ENCODE peak calls at places on chromosomes 5 and 9, in ten cellular contexts. One of them, this sample, is unnamed.

GRCh38 chr5:12204761-12205160 is 300.5 kb upstream of the CTNND2 start:
- DNase-seq in WERI-Rb-1: no peak
- DNase-seq in tibial artery: no peak
- DNase-seq in CD8-positive, alpha-beta T cell: no peak
- DNase-seq in K562: no peak
- DNase-seq in left lung: no peak
- DNase-seq in left ventricle myocardium inferior: no peak
- DNase-seq in psoas muscle: no peak
- DNase-seq in HCT116: no peak
- DNase-seq in right lobe of liver: no peak
- DNase-seq in this sample: peak

GRCh38 chr5:175816348-175816747 is 55.0 kb upstream of the CPLX2 start:
- DNase-seq in tibial artery: no peak
- DNase-seq in left ventricle myocardium inferior: no peak
- DNase-seq in WERI-Rb-1: peak
- DNase-seq in psoas muscle: no peak
- DNase-seq in left lung: no peak
- DNase-seq in HCT116: peak
- DNase-seq in K562: peak
- DNase-seq in CD8-positive, alpha-beta T cell: no peak
- DNase-seq in right lobe of liver: no peak
- DNase-seq in this sample: no peak

GRCh38 chr5:139486201-139486600 is 3.6 kb upstream of the STING1 start:
- DNase-seq in left ventricle myocardium inferior: no peak
- DNase-seq in left lung: no peak
- DNase-seq in right lobe of liver: no peak
- DNase-seq in tibial artery: no peak
- DNase-seq in HCT116: no peak
- DNase-seq in psoas muscle: no peak
- DNase-seq in K562: peak
- DNase-seq in CD8-positive, alpha-beta T cell: no peak
- DNase-seq in WERI-Rb-1: peak
- DNase-seq in this sample: no peak

GRCh38 chr9:14269911-14270310 is 44.0 kb downstream of the NFIB start:
- DNase-seq in K562: no peak
- DNase-seq in psoas muscle: no peak
- DNase-seq in left ventricle myocardium inferior: no peak
- DNase-seq in right lobe of liver: no peak
- DNase-seq in CD8-positive, alpha-beta T cell: no peak
- DNase-seq in WERI-Rb-1: no peak
- DNase-seq in tibial artery: no peak
- DNase-seq in HCT116: no peak
- DNase-seq in left lung: no peak
- DNase-seq in this sample: no peak

GRCh38 chr5:132049093-132049492 is 11.4 kb upstream of the IL3 start:
- DNase-seq in right lobe of liver: no peak
- DNase-seq in WERI-Rb-1: no peak
- DNase-seq in CD8-positive, alpha-beta T cell: no peak
- DNase-seq in left ventricle myocardium inferior: no peak
- DNase-seq in tibial artery: no peak
- DNase-seq in psoas muscle: no peak
- DNase-seq in HCT116: no peak
- DNase-seq in K562: no peak
- DNase-seq in left lung: no peak
- DNase-seq in this sample: no peak

GRCh38 chr5:108650997-108651396 is 96.7 kb upstream of the FER start:
- DNase-seq in HCT116: no peak
- DNase-seq in CD8-positive, alpha-beta T cell: no peak
- DNase-seq in K562: no peak
- DNase-seq in left lung: no peak
- DNase-seq in right lobe of liver: no peak
- DNase-seq in left ventricle myocardium inferior: no peak
- DNase-seq in psoas muscle: no peak
- DNase-seq in tibial artery: no peak
- DNase-seq in WERI-Rb-1: no peak
- DNase-seq in this sample: no peak

GRCh38 chr9:105146677-105147076 is 97.8 kb upstream of the SLC44A1 start:
- DNase-seq in left ventricle myocardium inferior: no peak
- DNase-seq in CD8-positive, alpha-beta T cell: no peak
- DNase-seq in psoas muscle: no peak
- DNase-seq in HCT116: no peak
- DNase-seq in K562: no peak
- DNase-seq in WERI-Rb-1: no peak
- DNase-seq in tibial artery: no peak
- DNase-seq in right lobe of liver: no peak
- DNase-seq in left lung: no peak
- DNase-seq in this sample: no peak

GRCh38 chr9:124126571-124127289 is 115.2 kb downstream of the LHX2 start:
- DNase-seq in tibial artery: peak
- DNase-seq in HCT116: peak
- DNase-seq in WERI-Rb-1: peak
- DNase-seq in psoas muscle: peak
- DNase-seq in right lobe of liver: peak
- DNase-seq in CD8-positive, alpha-beta T cell: peak
- DNase-seq in left lung: peak
- DNase-seq in K562: peak
- DNase-seq in left ventricle myocardium inferior: peak
- DNase-seq in this sample: peak

GRCh38 chr9:114029311-114030170 is 48.6 kb downstream of the AMBP start:
- DNase-seq in HCT116: no peak
- DNase-seq in CD8-positive, alpha-beta T cell: no peak
- DNase-seq in right lobe of liver: no peak
- DNase-seq in tibial artery: no peak
- DNase-seq in K562: no peak
- DNase-seq in psoas muscle: no peak
- DNase-seq in left ventricle myocardium inferior: no peak
- DNase-seq in left lung: no peak
- DNase-seq in WERI-Rb-1: no peak
- DNase-seq in this sample: no peak

GRCh38 chr9:129740174-129740573 is 12.7 kb downstream of the PTGES start:
- DNase-seq in left lung: no peak
- DNase-seq in HCT116: no peak
- DNase-seq in psoas muscle: no peak
- DNase-seq in WERI-Rb-1: no peak
- DNase-seq in tibial artery: no peak
- DNase-seq in K562: no peak
- DNase-seq in right lobe of liver: no peak
- DNase-seq in CD8-positive, alpha-beta T cell: no peak
- DNase-seq in left ventricle myocardium inferior: no peak
- DNase-seq in this sample: no peak

GRCh38 chr9:37218800-37219425 is 98.5 kb downstream of the ZCCHC7 start:
- DNase-seq in psoas muscle: no peak
- DNase-seq in right lobe of liver: no peak
- DNase-seq in WERI-Rb-1: no peak
- DNase-seq in left lung: no peak
- DNase-seq in K562: no peak
- DNase-seq in HCT116: no peak
- DNase-seq in left ventricle myocardium inferior: no peak
- DNase-seq in tibial artery: no peak
- DNase-seq in CD8-positive, alpha-beta T cell: no peak
- DNase-seq in this sample: peak

GRCh38 chr9:109319072-109319630 is 1.7 kb downstream of the EPB41L4B start:
- DNase-seq in psoas muscle: no peak
- DNase-seq in right lobe of liver: peak
- DNase-seq in CD8-positive, alpha-beta T cell: no peak
- DNase-seq in left ventricle myocardium inferior: no peak
- DNase-seq in HCT116: no peak
- DNase-seq in tibial artery: no peak
- DNase-seq in K562: no peak
- DNase-seq in left lung: no peak
- DNase-seq in WERI-Rb-1: peak
- DNase-seq in this sample: no peak

GRCh38 chr5:34673463-34674125 is 17.5 kb downstream of the RAI14 start:
- DNase-seq in WERI-Rb-1: no peak
- DNase-seq in left ventricle myocardium inferior: no peak
- DNase-seq in left lung: no peak
- DNase-seq in K562: no peak
- DNase-seq in tibial artery: no peak
- DNase-seq in psoas muscle: no peak
- DNase-seq in HCT116: no peak
- DNase-seq in CD8-positive, alpha-beta T cell: no peak
- DNase-seq in right lobe of liver: no peak
- DNase-seq in this sample: no peak

GRCh38 chr9:677461-678097 is 163.9 kb upstream of the DMRT1 start:
- DNase-seq in right lobe of liver: no peak
- DNase-seq in CD8-positive, alpha-beta T cell: no peak
- DNase-seq in WERI-Rb-1: no peak
- DNase-seq in tibial artery: no peak
- DNase-seq in K562: no peak
- DNase-seq in left lung: no peak
- DNase-seq in psoas muscle: no peak
- DNase-seq in HCT116: no peak
- DNase-seq in left ventricle myocardium inferior: no peak
- DNase-seq in this sample: no peak
- H3K4me3 ChIP-seq in right lobe of liver: peak
- H3K4me3 ChIP-seq in CD8-positive, alpha-beta T cell: peak
- H3K4me3 ChIP-seq in WERI-Rb-1: no peak
- H3K4me3 ChIP-seq in tibial artery: peak
- H3K4me3 ChIP-seq in K562: no peak
- H3K4me3 ChIP-seq in left lung: peak
- H3K4me3 ChIP-seq in psoas muscle: peak
- H3K4me3 ChIP-seq in HCT116: no peak
- H3K4me3 ChIP-seq in left ventricle myocardium inferior: peak
- H3K4me3 ChIP-seq in this sample: peak

GRCh38 chr9:82911997-82912396 is 150.9 kb downstream of the RASEF start:
- DNase-seq in CD8-positive, alpha-beta T cell: no peak
- DNase-seq in WERI-Rb-1: no peak
- DNase-seq in left ventricle myocardium inferior: no peak
- DNase-seq in psoas muscle: no peak
- DNase-seq in right lobe of liver: no peak
- DNase-seq in tibial artery: no peak
- DNase-seq in HCT116: no peak
- DNase-seq in K562: no peak
- DNase-seq in left lung: no peak
- DNase-seq in this sample: no peak

GRCh38 chr9:82912639-82913038 is 150.3 kb downstream of the RASEF start:
- DNase-seq in right lobe of liver: no peak
- DNase-seq in psoas muscle: no peak
- DNase-seq in tibial artery: no peak
- DNase-seq in K562: no peak
- DNase-seq in left lung: no peak
- DNase-seq in CD8-positive, alpha-beta T cell: no peak
- DNase-seq in left ventricle myocardium inferior: no peak
- DNase-seq in HCT116: no peak
- DNase-seq in WERI-Rb-1: no peak
- DNase-seq in this sample: no peak
- TF ChIP-seq CTCF in right lobe of liver: no peak
- TF ChIP-seq CTCF in psoas muscle: no peak
- TF ChIP-seq CTCF in tibial artery: no peak
- TF ChIP-seq CTCF in K562: no peak
- TF ChIP-seq CTCF in left lung: no peak
- TF ChIP-seq CTCF in CD8-positive, alpha-beta T cell: no peak
- TF ChIP-seq CTCF in left ventricle myocardium inferior: no peak
- TF ChIP-seq CTCF in HCT116: no peak
- TF ChIP-seq CTCF in WERI-Rb-1: peak
- TF ChIP-seq CTCF in this sample: peak

GRCh38 chr5:137071526-137071925 is 427.6 kb downstream of the SPOCK1 start:
- DNase-seq in WERI-Rb-1: no peak
- DNase-seq in psoas muscle: no peak
- DNase-seq in right lobe of liver: no peak
- DNase-seq in left lung: no peak
- DNase-seq in HCT116: no peak
- DNase-seq in K562: no peak
- DNase-seq in left ventricle myocardium inferior: no peak
- DNase-seq in tibial artery: no peak
- DNase-seq in CD8-positive, alpha-beta T cell: no peak
- DNase-seq in this sample: no peak

GRCh38 chr5:137071941-137072340 is 427.2 kb downstream of the SPOCK1 start:
- DNase-seq in HCT116: no peak
- DNase-seq in K562: no peak
- DNase-seq in WERI-Rb-1: no peak
- DNase-seq in psoas muscle: no peak
- DNase-seq in tibial artery: no peak
- DNase-seq in right lobe of liver: no peak
- DNase-seq in left lung: no peak
- DNase-seq in left ventricle myocardium inferior: no peak
- DNase-seq in CD8-positive, alpha-beta T cell: no peak
- DNase-seq in this sample: no peak

GRCh38 chr5:137073192-137073591 is 425.9 kb downstream of the SPOCK1 start:
- DNase-seq in right lobe of liver: no peak
- DNase-seq in left ventricle myocardium inferior: no peak
- DNase-seq in HCT116: no peak
- DNase-seq in tibial artery: no peak
- DNase-seq in psoas muscle: no peak
- DNase-seq in CD8-positive, alpha-beta T cell: no peak
- DNase-seq in K562: no peak
- DNase-seq in WERI-Rb-1: no peak
- DNase-seq in left lung: no peak
- DNase-seq in this sample: no peak

GRCh38 chr5:137070521-137070920 is 428.6 kb downstream of the SPOCK1 start:
- DNase-seq in HCT116: no peak
- DNase-seq in WERI-Rb-1: no peak
- DNase-seq in right lobe of liver: no peak
- DNase-seq in psoas muscle: no peak
- DNase-seq in CD8-positive, alpha-beta T cell: no peak
- DNase-seq in K562: no peak
- DNase-seq in left lung: no peak
- DNase-seq in left ventricle myocardium inferior: no peak
- DNase-seq in tibial artery: no peak
- DNase-seq in this sample: no peak

DNA sequence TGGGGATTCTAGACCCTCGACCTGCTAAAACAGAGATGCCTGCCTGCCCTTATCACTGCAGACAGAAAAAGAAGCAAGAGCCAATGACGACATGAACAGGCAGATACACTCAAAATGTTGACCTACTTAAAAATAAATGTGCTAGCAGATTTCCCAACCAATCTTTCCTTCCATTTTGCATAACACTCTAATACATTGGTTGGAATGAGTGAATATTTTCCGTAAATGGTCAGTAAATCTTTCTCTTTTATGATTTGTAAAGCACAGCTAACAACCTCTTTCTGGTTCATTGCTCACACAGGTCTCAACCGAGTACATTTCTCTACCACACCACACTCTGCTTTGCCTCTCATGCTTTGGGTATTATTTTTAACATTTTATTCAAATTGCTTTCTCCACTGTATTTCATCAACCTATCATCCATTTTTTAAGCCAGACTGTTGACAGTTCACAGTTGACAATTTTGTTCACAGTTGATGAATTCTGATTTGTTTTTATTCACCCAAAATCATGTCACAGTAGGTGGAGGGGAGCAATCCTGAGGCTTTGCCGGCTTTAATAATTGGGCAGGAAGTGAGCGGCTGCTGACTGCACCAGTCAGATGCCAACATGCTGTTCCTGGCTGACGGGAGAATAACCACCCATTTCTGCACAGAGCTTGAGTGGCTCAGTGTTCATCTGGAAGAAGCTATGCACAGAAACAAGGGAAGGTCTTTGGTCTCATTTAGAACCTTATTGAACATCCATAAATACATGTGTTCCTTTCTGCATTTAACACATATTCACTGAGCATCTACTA is 426.6 kb downstream of the SPOCK1 start:
- DNase-seq in WERI-Rb-1: no peak
- DNase-seq in psoas muscle: no peak
- DNase-seq in HCT116: no peak
- DNase-seq in left ventricle myocardium inferior: no peak
- DNase-seq in K562: no peak
- DNase-seq in CD8-positive, alpha-beta T cell: no peak
- DNase-seq in tibial artery: no peak
- DNase-seq in left lung: no peak
- DNase-seq in right lobe of liver: no peak
- DNase-seq in this sample: no peak
- H3K4me3 ChIP-seq in WERI-Rb-1: no peak
- H3K4me3 ChIP-seq in psoas muscle: no peak
- H3K4me3 ChIP-seq in HCT116: no peak
- H3K4me3 ChIP-seq in left ventricle myocardium inferior: no peak
- H3K4me3 ChIP-seq in K562: no peak
- H3K4me3 ChIP-seq in CD8-positive, alpha-beta T cell: no peak
- H3K4me3 ChIP-seq in tibial artery: peak
- H3K4me3 ChIP-seq in left lung: no peak
- H3K4me3 ChIP-seq in right lobe of liver: no peak
- H3K4me3 ChIP-seq in this sample: no peak

GRCh38 chr9:102631559-102631958 is 363.6 kb upstream of the CYLC2 start:
- DNase-seq in left lung: no peak
- DNase-seq in K562: no peak
- DNase-seq in tibial artery: no peak
- DNase-seq in right lobe of liver: no peak
- DNase-seq in CD8-positive, alpha-beta T cell: no peak
- DNase-seq in psoas muscle: no peak
- DNase-seq in left ventricle myocardium inferior: no peak
- DNase-seq in HCT116: no peak
- DNase-seq in WERI-Rb-1: no peak
- DNase-seq in this sample: no peak
- TF ChIP-seq CTCF in left lung: no peak
- TF ChIP-seq CTCF in K562: no peak
- TF ChIP-seq CTCF in tibial artery: no peak
- TF ChIP-seq CTCF in right lobe of liver: peak
- TF ChIP-seq CTCF in CD8-positive, alpha-beta T cell: no peak
- TF ChIP-seq CTCF in psoas muscle: no peak
- TF ChIP-seq CTCF in left ventricle myocardium inferior: no peak
- TF ChIP-seq CTCF in HCT116: no peak
- TF ChIP-seq CTCF in WERI-Rb-1: peak
- TF ChIP-seq CTCF in this sample: no peak